ENCODE peak calls at places on chromosomes 6 and 20, in nine cellular contexts. D, Z, B, C, R, X, V, I and A are unnamed samples.

GRCh38 chr6:147131728-147132127 is 72.5 kb upstream of the STXBP5 start:
- DNase-seq in X (no peak), Z (peak; percentile 43), V (no peak), B (no peak), D (peak; percentile 63), C (peak; percentile 62), I (no peak), R (no peak), A (no peak)

GRCh38 chr6:155388546-155388945 is 67.1 kb downstream of the NOX3 start:
- DNase-seq in V (no peak), B (no peak), C (no peak), X (no peak), I (no peak), Z (peak; percentile 43), D (no peak), R (no peak), A (no peak)

GRCh38 chr6:43968110-43968965 is 158.9 kb downstream of the MRPL14 start:
- DNase-seq in Z (no peak), V (peak; percentile 7), X (no peak), R (no peak), C (no peak), D (no peak), B (no peak), I (no peak), A (no peak)

GRCh38 chr20:10985536-10985935 is 311.7 kb upstream of the JAG1 start:
- DNase-seq in V (no peak), X (no peak), C (peak; percentile 79), D (peak; percentile 72), I (no peak), Z (peak; percentile 76), B (no peak), R (no peak), A (no peak)

GRCh38 chr6:168441434-168442391 is 729 bp downstream of the SMOC2 start:
- DNase-seq in V (no peak), I (no peak), C (no peak), X (no peak), B (peak; percentile 29), D (no peak), R (no peak), Z (no peak), A (no peak)

GRCh38 chr6:17650910-17651309 is 50.8 kb downstream of the FAM8A1 start:
- DNase-seq in D (no peak), B (no peak), Z (no peak), V (no peak), C (no peak), X (no peak), R (no peak), I (no peak), A (no peak)

GRCh38 chr6:130032758-130033323 is 14.5 kb downstream of the L3MBTL3 start:
- DNase-seq in R (no peak), X (no peak), V (no peak), I (no peak), D (no peak), C (no peak), Z (no peak), B (no peak), A (no peak)

GRCh38 chr6:71457883-71458282 is 169.3 kb downstream of the OGFRL1 start:
- DNase-seq in R (no peak), I (no peak), B (no peak), C (no peak), D (no peak), X (peak; percentile 72), Z (no peak), V (no peak), A (no peak)

GRCh38 chr6:36666726-36667591 is 11.6 kb upstream of the CDKN1A start:
- DNase-seq in B (peak; percentile 26), V (peak; percentile 98), X (peak; percentile 74), C (peak; percentile 97), R (peak; percentile 85), D (peak; percentile 97), Z (peak; percentile 96), I (peak; percentile 76), A (no peak)

GRCh38 chr6:160391419-160392116 is 43.4 kb downstream of the SLC22A3 start:
- DNase-seq in X (no peak), V (no peak), B (no peak), I (no peak), C (peak; percentile 87), Z (no peak), D (peak; percentile 80), R (no peak), A (no peak)

GRCh38 chr6:82361631-82362030 is 2.0 kb upstream of the TPBG start:
- DNase-seq in V (no peak), C (no peak), X (no peak), I (no peak), B (no peak), Z (no peak), R (no peak), D (no peak), A (no peak)

GRCh38 chr20:46631212-46631869 is 19.9 kb downstream of the SLC13A3 start:
- DNase-seq in D (peak; percentile 16), Z (peak; percentile 15), V (peak; percentile 70), B (no peak), R (no peak), C (peak; percentile 8), X (no peak), I (no peak), A (peak; percentile 10)

GRCh38 chr6:151647871-151648639 is 154.2 kb downstream of the CCDC170 start:
- DNase-seq in X (peak; percentile 25), V (peak; percentile 70), R (no peak), D (no peak), Z (no peak), B (peak; percentile 15), C (peak; percentile 1), I (no peak), A (peak; percentile 30)

GRCh38 chr20:60984666-60985065 is 267.4 kb upstream of the CDH4 start:
- DNase-seq in X (no peak), D (no peak), C (no peak), B (no peak), Z (no peak), R (no peak), I (no peak), V (no peak), A (no peak)

DNA sequence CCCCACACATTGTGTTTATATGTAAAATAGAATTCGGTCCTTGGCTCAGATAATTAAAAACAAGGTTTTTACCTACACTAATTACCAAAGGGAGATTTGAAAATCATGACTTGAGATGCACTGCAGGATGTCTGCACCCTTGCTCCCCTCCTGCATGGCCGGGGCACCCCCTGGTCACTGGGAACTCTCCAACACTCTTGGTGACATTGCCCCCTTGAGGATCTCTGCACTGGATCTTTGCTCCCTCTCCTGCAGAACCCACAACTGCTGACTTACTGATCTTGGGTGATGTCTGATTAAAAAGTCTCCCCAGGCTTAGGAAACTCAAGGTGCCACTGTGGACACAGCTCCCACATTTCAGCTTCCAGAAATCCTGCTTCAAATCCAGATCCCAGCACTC is 17.1 kb upstream of the CSNK2A1 start:
- DNase-seq in B (no peak), I (no peak), D (no peak), C (no peak), Z (no peak), V (no peak), R (no peak), X (no peak), A (no peak)
- TF ChIP-seq CTCF in B (no peak), I (peak; percentile 1), D (no peak), C (no peak), Z (no peak), V (peak; percentile 41), R (no peak), X (peak; percentile 27), A (no peak)

GRCh38 chr20:56994006-56994405 is 272.4 kb downstream of the BMP7 start:
- DNase-seq in Z (no peak), R (no peak), I (no peak), X (no peak), V (no peak), B (no peak), D (no peak), C (no peak), A (no peak)

GRCh38 chr20:56988446-56988845 is 278.0 kb downstream of the BMP7 start:
- DNase-seq in Z (no peak), C (peak; percentile 3), I (no peak), R (no peak), D (no peak), B (no peak), X (no peak), V (no peak), A (no peak)

GRCh38 chr20:56989516-56989915 is 276.9 kb downstream of the BMP7 start:
- DNase-seq in R (no peak), X (no peak), Z (no peak), I (no peak), D (no peak), V (no peak), C (no peak), B (no peak), A (no peak)

GRCh38 chr20:56993020-56993419 is 273.4 kb downstream of the BMP7 start:
- DNase-seq in B (no peak), R (no peak), D (no peak), X (no peak), I (no peak), Z (no peak), C (no peak), V (no peak), A (no peak)

GRCh38 chr20:56991516-56991915 is 274.9 kb downstream of the BMP7 start:
- DNase-seq in X (no peak), I (no peak), V (no peak), C (no peak), B (no peak), Z (no peak), D (no peak), R (no peak), A (no peak)
- TF ChIP-seq CTCF in X (no peak), I (no peak), V (no peak), C (no peak), B (no peak), Z (no peak), D (no peak), R (no peak), A (no peak)

GRCh38 chr6:64280569-64280968 is 645.0 kb downstream of the PHF3 start:
- DNase-seq in C (peak; percentile 66), Z (peak; percentile 65), X (no peak), D (peak; percentile 79), B (no peak), V (peak; percentile 48), R (no peak), I (peak; percentile 16), A (peak; percentile 14)
- TF ChIP-seq CTCF in C (peak; percentile 15), Z (peak; percentile 70), X (peak; percentile 53), D (peak; percentile 34), B (no peak), V (peak; percentile 46), R (peak; percentile 25), I (peak; percentile 64), A (no peak)

DNA sequence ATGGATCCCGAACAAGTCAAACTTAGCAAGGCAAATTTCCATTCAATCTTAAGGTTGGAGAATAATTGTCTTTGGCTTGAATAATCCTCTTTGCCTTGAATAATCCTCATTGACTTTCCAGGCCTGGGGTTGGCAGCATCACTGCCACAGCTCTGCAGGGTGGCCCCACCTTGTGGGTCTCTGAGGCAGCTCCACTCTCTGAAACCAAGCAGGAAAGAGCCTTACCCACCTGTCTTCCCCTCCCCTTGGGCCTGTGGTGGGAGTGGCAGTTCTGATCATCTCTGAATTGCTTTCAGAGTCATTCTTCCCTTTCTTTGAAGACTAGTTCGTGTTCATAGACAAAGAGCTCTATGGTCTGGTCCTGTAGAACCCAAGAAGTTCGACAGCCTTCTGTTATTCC is 47.5 kb downstream of the KCNQ5 start:
- DNase-seq in Z (no peak), X (no peak), R (no peak), D (no peak), I (no peak), V (peak; percentile 73), B (no peak), C (no peak), A (peak; percentile 26)
- TF ChIP-seq CTCF in Z (no peak), X (no peak), R (no peak), D (no peak), I (no peak), V (peak; percentile 42), B (no peak), C (no peak), A (no peak)